ENCODE peak calls at places on chromosomes 4 and X, in four cellular contexts. U is HFFc6, D is progenitor cell of endocrine pancreas, S is lower leg skin. R is an unnamed sample.

GRCh38 chrX:10280061-10280460 is 123.3 kb downstream of the CLCN4 start:
- DNase-seq in D (no peak), S (peak), U (no peak), R (no peak)

GRCh38 chr4:150252306-150252705 is 174.1 kb downstream of the DCLK2 start:
- DNase-seq in S (no peak), U (no peak), D (no peak), R (no peak)

GRCh38 chr4:1201851-1202525 is 29.6 kb upstream of the SPON2 start:
- DNase-seq in U (peak), S (peak), D (no peak), R (no peak)

GRCh38 chr4:7427326-7428260 is 7.1 kb downstream of the PSAPL1 start:
- DNase-seq in U (no peak), D (no peak), S (no peak), R (no peak)

GRCh38 chrX:125101971-125102750 is 217.5 kb upstream of the TEX13C start:
- DNase-seq in S (no peak), U (no peak), D (no peak), R (no peak)

GRCh38 chr4:84632092-84632491 is 49.2 kb downstream of the CDS1 start:
- DNase-seq in S (no peak), D (no peak), U (no peak), R (no peak)

GRCh38 chr4:163548481-163549243 is 54.2 kb downstream of the TMA16 start:
- DNase-seq in S (no peak), D (no peak), U (peak), R (peak)

GRCh38 chr4:98653890-98654867 is 4.2 kb downstream of the TSPAN5 start:
- DNase-seq in S (no peak), D (no peak), U (peak), R (no peak)

GRCh38 chr4:69497081-69497480 is 1.4 kb upstream of the UGT2B4 start:
- DNase-seq in D (no peak), S (no peak), U (no peak), R (no peak)

GRCh38 chr4:2638730-2639129 is 102.3 kb downstream of the FAM193A start:
- DNase-seq in U (no peak), S (no peak), D (no peak), R (no peak)

GRCh38 chrX:7711167-7711566 is 131.8 kb upstream of the VCX start:
- DNase-seq in U (no peak), D (no peak), S (no peak), R (no peak)

GRCh38 chr4:4984186-4984585 is 35.1 kb downstream of the CYTL1 start:
- DNase-seq in U (no peak), S (no peak), D (no peak), R (no peak)

GRCh38 chr4:53596901-53597300 is 5.6 kb upstream of the LNX1 start:
- DNase-seq in S (no peak), D (no peak), U (no peak), R (no peak)

GRCh38 chr4:149409186-149410056 is 406.2 kb downstream of the IQCM start:
- DNase-seq in D (no peak), U (peak), S (peak), R (no peak)

GRCh38 chr4:158809611-158810486 is 41.0 kb downstream of the FNIP2 start:
- DNase-seq in D (no peak), U (peak), S (peak), R (no peak)

GRCh38 chrX:53354669-53355068 is 67.8 kb downstream of the SMC1A start:
- DNase-seq in U (no peak), S (no peak), D (no peak), R (no peak)

GRCh38 chr4:108171541-108172230 is 3.0 kb upstream of the LEF1 start:
- DNase-seq in D (no peak), U (no peak), S (no peak), R (peak)

GRCh38 chr4:180990931-180991330 is 1252.3 kb upstream of the TENM3 start:
- DNase-seq in U (no peak), S (no peak), D (no peak), R (no peak)

GRCh38 chr4:76624271-76624681 is 189.2 kb downstream of the SHROOM3 start:
- DNase-seq in S (peak), D (no peak), U (peak), R (no peak)

GRCh38 chrX:107000013-107000515 is at the start of gene MORC4:
- DNase-seq in D (peak), U (peak), S (peak), R (peak)

GRCh38 chr4:174496631-174497442 is 25.5 kb downstream of the HPGD start:
- DNase-seq in S (no peak), U (no peak), D (no peak), R (no peak)

GRCh38 chr4:2962099-2962455 is 1.1 kb downstream of the NOP14 start:
- DNase-seq in S (no peak), U (no peak), D (no peak), R (no peak)

GRCh38 chr4:146175541-146176453 is at the start of gene LSM6:
- DNase-seq in U (peak), D (peak), S (peak), R (peak)
- TF ChIP-seq CTCF in U (no peak), D (peak), S (no peak), R (no peak)

DNA sequence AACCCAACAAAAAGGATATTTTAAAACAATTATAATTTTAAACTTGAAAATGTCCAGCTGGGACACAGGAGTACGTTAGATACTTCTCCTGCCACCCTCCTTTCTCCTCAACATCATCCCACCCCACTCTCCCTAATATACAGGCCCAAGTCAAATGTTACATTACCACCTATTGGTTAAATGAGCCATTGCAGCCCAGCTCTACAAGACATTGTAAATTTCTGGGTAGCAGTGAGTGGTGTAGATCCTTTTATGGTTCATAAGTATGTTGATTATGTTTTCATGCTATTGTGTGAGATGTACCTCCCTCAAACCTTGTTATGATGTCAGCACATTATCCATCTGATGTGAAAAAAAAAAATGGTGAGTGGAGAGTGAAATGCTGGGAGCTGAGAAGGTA is 187.1 kb upstream of the BCOR start:
- DNase-seq in S (no peak), U (no peak), D (no peak), R (no peak)
- TF ChIP-seq CTCF in S (no peak), U (no peak), D (no peak), R (no peak)

GRCh38 chr4:104531390-104531789 is 36.7 kb upstream of the CXXC4 start:
- DNase-seq in S (no peak), D (no peak), U (no peak), R (no peak)
- TF ChIP-seq CTCF in S (no peak), D (no peak), U (no peak), R (no peak)

GRCh38 chr4:113094327-113094726 is 44.9 kb downstream of the ANK2 start:
- DNase-seq in U (no peak), S (no peak), D (no peak), R (no peak)

GRCh38 chr4:113090954-113091353 is 41.5 kb downstream of the ANK2 start:
- DNase-seq in U (no peak), D (no peak), S (no peak), R (no peak)

DNA sequence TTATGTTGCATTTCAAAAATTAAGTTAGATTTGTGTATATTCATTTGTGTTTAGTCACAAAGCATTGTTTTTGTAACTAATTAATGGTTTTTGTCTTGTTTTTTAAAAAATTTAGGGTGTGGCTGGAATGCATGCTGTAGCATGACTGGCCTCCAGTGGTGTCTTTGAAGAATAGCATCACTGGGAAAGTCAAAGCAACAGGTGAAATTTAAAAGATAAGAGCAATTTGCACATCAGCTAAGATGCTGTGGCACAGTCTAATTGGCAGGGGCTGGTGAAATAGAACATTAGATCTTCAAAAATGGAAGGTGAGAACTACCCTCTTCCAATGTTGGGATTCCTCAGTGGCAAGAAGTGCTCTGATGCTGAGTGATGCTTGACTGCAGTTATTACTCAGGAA is 45.3 kb downstream of the ANK2 start:
- DNase-seq in D (no peak), S (no peak), U (peak), R (no peak)
- TF ChIP-seq CTCF in D (peak), S (no peak), U (peak), R (peak)

R was measured in endothelial cell.